ENCODE peak calls at places on chromosomes 1 and 21, in five cellular contexts. A, S, M, H and W are unnamed samples.

GRCh38 chr1:67646145-67647035 is 38.6 kb upstream of the GADD45A start:
- DNase-seq in A (peak; percentile 64), S (peak; percentile 53), M (no peak), H (no peak), W (no peak)

GRCh38 chr21:43369124-43369523 is 57.8 kb downstream of the SIK1 start:
- DNase-seq in A (no peak), S (no peak), M (no peak), H (peak; percentile 74), W (no peak)

GRCh38 chr1:226702957-226703831 is 35.9 kb downstream of the ITPKB start:
- DNase-seq in A (peak; percentile 67), S (peak; percentile 87), M (no peak), H (peak; percentile 47), W (no peak)

GRCh38 chr1:6485937-6486250 is 5.6 kb downstream of the PLEKHG5 start:
- DNase-seq in A (no peak), S (no peak), M (no peak), H (no peak), W (no peak)

GRCh38 chr1:1421147-1421906 is at the start of gene ANKRD65:
- DNase-seq in A (no peak), S (no peak), M (no peak), H (no peak), W (peak; percentile 70)

GRCh38 chr1:73887412-73887811 is 310.6 kb downstream of the LRRIQ3 start:
- DNase-seq in A (no peak), S (no peak), M (no peak), H (no peak), W (no peak)

GRCh38 chr1:212225416-212225815 is 59.8 kb upstream of the PPP2R5A start:
- DNase-seq in A (no peak), S (no peak), M (no peak), H (no peak), W (no peak)

GRCh38 chr1:40313329-40313957 is 3.6 kb downstream of the COL9A2 start:
- DNase-seq in A (no peak), S (no peak), M (no peak), H (no peak), W (no peak)

GRCh38 chr1:59057211-59057694 is 239.6 kb upstream of the FGGY start:
- DNase-seq in A (peak; percentile 30), S (peak; percentile 75), M (peak; percentile 34), H (peak; percentile 74), W (peak; percentile 56)

GRCh38 chr1:180042994-180043622 is 88.5 kb downstream of the CEP350 start:
- DNase-seq in A (no peak), S (no peak), M (no peak), H (peak; percentile 92), W (peak; percentile 75)

GRCh38 chr1:113905435-113905861 is 322 bp downstream of the DCLRE1B start:
- DNase-seq in A (peak; percentile 28), S (no peak), M (peak; percentile 11), H (peak; percentile 7), W (no peak)

GRCh38 chr1:160416369-160416768 is 16.0 kb downstream of the VANGL2 start:
- DNase-seq in A (peak; percentile 61), S (no peak), M (no peak), H (no peak), W (no peak)

GRCh38 chr1:24764439-24764838 is 19.2 kb downstream of the CLIC4 start:
- DNase-seq in A (no peak), S (no peak), M (no peak), H (no peak), W (no peak)

GRCh38 chr1:239170828-239171227 is 215.5 kb upstream of the CHRM3 start:
- DNase-seq in A (no peak), S (no peak), M (no peak), H (no peak), W (no peak)

GRCh38 chr1:26827663-26828062 is 1.2 kb downstream of the ZDHHC18 start:
- DNase-seq in A (no peak), S (no peak), M (no peak), H (no peak), W (no peak)

GRCh38 chr1:119680723-119681122 is 31.0 kb upstream of the PHGDH start:
- DNase-seq in A (no peak), S (no peak), M (no peak), H (no peak), W (no peak)

GRCh38 chr1:235304549-235305451 is 23.2 kb downstream of the ARID4B start:
- DNase-seq in A (no peak), S (no peak), M (no peak), H (no peak), W (no peak)

GRCh38 chr1:246497331-246497915 is 9.7 kb downstream of the SMYD3 start:
- DNase-seq in A (peak; percentile 57), S (no peak), M (no peak), H (no peak), W (no peak)

GRCh38 chr1:165773324-165773965 is 4.8 kb upstream of the TMCO1 start:
- DNase-seq in A (no peak), S (no peak), M (no peak), H (peak; percentile 25), W (peak; percentile 81)

GRCh38 chr21:41559658-41560599 is 52.0 kb upstream of the TMPRSS2 start:
- DNase-seq in A (no peak), S (no peak), M (no peak), H (no peak), W (peak; percentile 64)

GRCh38 chr21:45574691-45575090 is 32.5 kb upstream of the SLC19A1 start:
- DNase-seq in A (no peak), S (no peak), M (no peak), H (no peak), W (no peak)

GRCh38 chr1:204107892-204108291 is 35.0 kb downstream of the SOX13 start:
- DNase-seq in A (no peak), S (no peak), M (no peak), H (no peak), W (no peak)
- H3K27ac ChIP-seq in A (no peak overlapping the region), S (no peak overlapping the region), M (no peak overlapping the region), H (no peak overlapping the region), W (no peak overlapping the region)

DNA sequence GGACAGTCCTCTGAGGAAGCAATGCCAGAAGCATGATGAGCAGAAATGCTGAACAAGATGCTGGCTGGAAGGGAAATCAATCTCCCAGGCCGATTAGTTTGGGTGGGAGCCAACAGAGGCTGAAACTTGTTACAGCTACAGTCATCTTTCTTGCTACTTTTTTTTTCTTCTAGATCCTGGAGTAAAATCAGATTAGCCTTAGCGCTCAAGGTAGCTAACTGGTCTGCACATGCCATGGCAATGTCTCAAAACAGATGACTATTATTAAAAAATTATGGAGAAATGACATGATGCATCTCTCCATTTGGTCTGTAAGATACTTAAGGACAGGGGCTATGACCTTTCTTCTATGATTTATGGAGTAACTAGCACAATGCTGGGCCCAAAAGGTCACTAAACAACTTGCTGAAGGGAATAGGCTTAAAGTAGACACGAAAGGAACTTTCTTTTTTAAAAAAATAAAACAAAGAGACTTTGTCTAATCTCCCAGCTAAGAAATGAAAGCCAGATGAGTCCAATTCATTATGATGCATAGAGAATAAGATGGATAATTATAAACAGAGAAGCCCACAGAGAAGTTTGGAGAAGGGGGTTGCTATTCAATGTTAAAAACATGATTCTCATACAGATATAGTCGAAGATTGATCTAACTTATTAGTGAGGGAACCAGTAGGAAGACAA is 42.5 kb downstream of the UTP25 start:
- DNase-seq in A (no peak), S (no peak), M (no peak), H (no peak), W (no peak)
- H3K27me3 ChIP-seq in A (no peaks in the 10 kb centered on the region), S (no peaks in the 10 kb centered on the region), M (no peaks in the 10 kb centered on the region), H (no peaks in the 10 kb centered on the region), W (no peaks in the 10 kb centered on the region)

GRCh38 chr1:244316986-244317655 is 134.6 kb downstream of the ADSS2 start:
- DNase-seq in A (no peak), S (no peak), M (no peak), H (no peak), W (no peak)

GRCh38 chr1:244318078-244318477 is 133.6 kb downstream of the ADSS2 start:
- DNase-seq in A (no peak), S (no peak), M (no peak), H (no peak), W (no peak)

GRCh38 chr1:244315996-244316395 is 135.7 kb downstream of the ADSS2 start:
- DNase-seq in A (no peak), S (no peak), M (no peak), H (no peak), W (no peak)

GRCh38 chr1:244314921-244315544 is 136.7 kb downstream of the ADSS2 start:
- DNase-seq in A (no peak), S (no peak), M (no peak), H (no peak), W (no peak)

DNA sequence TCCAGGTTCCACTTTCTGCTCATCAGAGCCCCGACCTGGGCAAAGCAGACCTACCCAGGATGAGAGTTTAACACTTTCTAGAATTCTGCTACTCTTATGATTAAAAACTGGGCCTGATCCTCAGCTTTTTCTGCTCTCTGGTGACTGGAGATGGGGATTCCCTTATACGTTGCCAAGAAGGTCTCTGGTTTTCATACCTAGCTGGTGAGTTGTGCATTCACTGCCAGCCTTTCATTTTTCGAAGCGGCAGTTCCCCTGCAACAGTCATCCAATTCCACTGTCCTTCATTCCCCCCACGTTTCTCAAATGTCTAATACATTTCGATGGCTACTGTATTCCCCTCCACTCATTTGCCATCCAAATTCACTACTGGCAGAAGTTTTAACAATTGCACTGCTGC is 135.3 kb downstream of the ADSS2 start:
- DNase-seq in A (no peak), S (no peak), M (no peak), H (peak; percentile 41), W (peak; percentile 18)
- H3K4me1 ChIP-seq in A (no peaks in the 10 kb centered on the region), S (no peaks in the 10 kb centered on the region), M (no peaks in the 10 kb centered on the region), H (no peaks in the 10 kb centered on the region), W (no peaks in the 10 kb centered on the region)

GRCh38 chr1:96538883-96539282 is 182.7 kb upstream of the PTBP2 start:
- DNase-seq in A (peak; percentile 12), S (no peak), M (no peak), H (no peak), W (peak; percentile 48)

GRCh38 chr1:96533820-96534219 is 187.8 kb upstream of the PTBP2 start:
- DNase-seq in A (no peak), S (no peak), M (no peak), H (no peak), W (no peak)

GRCh38 chr1:96536576-96536975 is 185.0 kb upstream of the PTBP2 start:
- DNase-seq in A (no peak), S (no peak), M (no peak), H (no peak), W (no peak)

GRCh38 chr1:96541491-96541890 is 180.1 kb upstream of the PTBP2 start:
- DNase-seq in A (no peak), S (no peak), M (no peak), H (peak; percentile 62), W (no peak)

GRCh38 chr1:96538001-96538649 is 183.5 kb upstream of the PTBP2 start:
- DNase-seq in A (peak; percentile 50), S (no peak), M (no peak), H (no peak), W (no peak)
- H3K27ac ChIP-seq in A (peak overlapping the region; percentile 76), S (peak overlapping the region; percentile 76), M (peak overlapping the region; percentile 59), H (no peak overlapping the region), W (no peak overlapping the region)

DNA sequence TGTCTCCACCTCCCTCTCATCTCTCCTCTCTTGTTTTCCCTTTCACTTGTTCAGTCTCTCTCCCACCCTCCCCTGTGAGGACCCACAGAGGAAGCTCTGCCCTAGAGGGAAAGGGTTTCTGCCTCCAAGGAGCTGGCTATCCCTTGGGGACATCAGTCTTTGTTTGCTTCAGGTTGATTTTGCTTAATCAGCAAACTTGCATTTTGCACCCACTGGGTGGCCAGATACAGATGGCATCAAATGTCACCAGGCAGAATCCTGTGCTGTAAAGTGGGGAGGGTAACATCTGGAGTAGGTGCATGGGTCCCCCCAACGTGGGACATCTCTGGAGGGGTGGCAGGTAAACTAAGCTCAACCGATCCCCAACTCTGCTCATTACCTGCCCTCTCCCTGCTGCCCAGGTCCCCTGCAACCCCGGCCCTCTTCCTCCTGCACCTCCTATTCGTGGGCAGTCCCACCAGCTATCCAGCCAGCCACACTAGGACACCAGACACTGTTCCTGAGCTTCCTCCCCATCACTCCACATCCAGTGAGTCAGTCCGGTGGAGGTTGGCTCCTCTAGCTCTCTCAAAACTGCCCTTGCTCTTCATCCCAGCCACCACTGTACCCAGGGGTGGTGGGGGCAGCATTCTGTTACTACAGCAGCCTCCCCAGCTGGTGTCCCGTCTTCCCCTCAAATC is 123.3 kb downstream of the KCNN3 start:
- DNase-seq in A (no peak), S (no peak), M (no peak), H (no peak), W (no peak)
- H3K27me3 ChIP-seq in A (no peaks in the 10 kb centered on the region), S (no peaks in the 10 kb centered on the region), M (no peaks in the 10 kb centered on the region), H (no peaks in the 10 kb centered on the region), W (peaks cover 78% of the 10 kb centered on the region)